ENCODE peak calls at places on chromosomes 6 and 20, in nine cellular contexts. H, I, V, C, B, Y, R, Z and G are unnamed samples.

GRCh38 chr20:57451759-57452661 is 60.8 kb downstream of the RBM38 start:
- DNase-seq in H (no peak), I (no peak), V (no peak), C (no peak), B (peak; percentile 81), Y (no peak), R (no peak), Z (no peak), G (no peak)

GRCh38 chr20:6613280-6613861 is 154.1 kb upstream of the BMP2 start:
- DNase-seq in H (no peak), I (no peak), V (no peak), C (no peak), B (no peak), Y (no peak), R (no peak), Z (no peak), G (no peak)

GRCh38 chr6:13538084-13538483 is 36.3 kb upstream of the SIRT5 start:
- DNase-seq in H (no peak), I (peak; percentile 60), V (peak; percentile 34), C (no peak), B (no peak), Y (no peak), R (peak; percentile 24), Z (peak; percentile 79), G (no peak)

GRCh38 chr20:49851234-49851755 is 38.7 kb downstream of the SLC9A8 start:
- DNase-seq in H (no peak), I (no peak), V (no peak), C (no peak), B (no peak), Y (no peak), R (no peak), Z (peak; percentile 63), G (no peak)

GRCh38 chr6:40962241-40962640 is 76.8 kb downstream of the UNC5CL start:
- DNase-seq in H (no peak), I (peak; percentile 87), V (peak; percentile 96), C (peak; percentile 68), B (peak; percentile 78), Y (no peak), R (peak; percentile 68), Z (peak; percentile 94), G (no peak)

GRCh38 chr6:63930848-63931247 is 295.2 kb downstream of the PHF3 start:
- DNase-seq in H (no peak), I (no peak), V (no peak), C (no peak), B (no peak), Y (no peak), R (no peak), Z (no peak), G (no peak)

GRCh38 chr20:24650091-24650490 is 180.7 kb downstream of the SYNDIG1 start:
- DNase-seq in H (no peak), I (peak; percentile 48), V (peak; percentile 11), C (no peak), B (no peak), Y (no peak), R (no peak), Z (no peak), G (peak; percentile 29)

GRCh38 chr6:31576897-31577341 is 1.6 kb downstream of the TNF start:
- DNase-seq in H (no peak), I (no peak), V (no peak), C (peak; percentile 74), B (no peak), Y (no peak), R (no peak), Z (no peak), G (no peak)

GRCh38 chr20:14838663-14839650 is 501.5 kb upstream of the FLRT3 start:
- DNase-seq in H (no peak), I (peak; percentile 42), V (no peak), C (no peak), B (no peak), Y (no peak), R (peak; percentile 80), Z (no peak), G (no peak)

GRCh38 chr6:106533079-106533478 is 96.2 kb downstream of the RTN4IP1 start:
- DNase-seq in H (no peak), I (no peak), V (no peak), C (no peak), B (no peak), Y (no peak), R (no peak), Z (no peak), G (no peak)

GRCh38 chr6:161922631-161923119 is 648.8 kb upstream of the AGPAT4 start:
- DNase-seq in H (no peak), I (peak; percentile 80), V (no peak), C (no peak), B (no peak), Y (no peak), R (peak; percentile 60), Z (peak; percentile 88), G (no peak)

GRCh38 chr20:8780926-8781325 is 288.0 kb upstream of the PLCB4 start:
- DNase-seq in H (no peak), I (no peak), V (no peak), C (no peak), B (no peak), Y (no peak), R (no peak), Z (no peak), G (no peak)

GRCh38 chr20:63255911-63256704 is 1.8 kb upstream of the NKAIN4 start:
- DNase-seq in H (no peak), I (no peak), V (no peak), C (no peak), B (no peak), Y (no peak), R (no peak), Z (no peak), G (no peak)